ENCODE peak calls at places on chromosome 6, in nine cellular contexts. O is H7; Y is lung; M is heart left ventricle; B is SJSA1; U is mesendoderm; A is CD4-positive, alpha-beta T cell; J is gastrocnemius medialis; R is psoas muscle. C is an unnamed sample. For H3K27me3, the result is how much of the 10 kb centered on the place peaks cover.

GRCh38 chr6:27096834-27097511 is 150.5 kb upstream of the PRSS16 start:
- DNase-seq in O (peak), Y (peak), M (peak), B (peak), U (peak), A (no peak), J (no peak), R (peak), C (peak)

GRCh38 chr6:144675231-144675861 is 390.2 kb downstream of the UTRN start:
- DNase-seq in O (no peak), Y (peak), M (no peak), B (no peak), U (no peak), A (no peak), J (peak), R (peak), C (no peak)

GRCh38 chr6:143823463-143824006 is 19.6 kb upstream of the LTV1 start:
- DNase-seq in O (no peak), Y (no peak), M (no peak), B (no peak), U (no peak), A (no peak), J (no peak), R (no peak), C (no peak)

GRCh38 chr6:128919831-128920230 is 36.9 kb downstream of the LAMA2 start:
- DNase-seq in O (no peak), Y (no peak), M (no peak), B (no peak), U (no peak), A (no peak), J (no peak), R (no peak), C (no peak)

GRCh38 chr6:113375950-113376846 is 480.9 kb upstream of the MARCKS start:
- DNase-seq in O (no peak), Y (no peak), M (no peak), B (peak), U (peak), A (no peak), J (no peak), R (no peak), C (no peak)

GRCh38 chr6:56278186-56278585 is 30.8 kb upstream of the COL21A1 start:
- DNase-seq in O (peak), Y (no peak), M (no peak), B (no peak), U (peak), A (no peak), J (no peak), R (no peak), C (no peak)

GRCh38 chr6:118202517-118202916 is 295.5 kb downstream of the SLC35F1 start:
- DNase-seq in O (no peak), Y (no peak), M (no peak), B (no peak), U (no peak), A (no peak), J (no peak), R (no peak), C (no peak)

GRCh38 chr6:160798625-160799024 is 96.6 kb downstream of the PLG start:
- DNase-seq in O (no peak), Y (no peak), M (no peak), B (no peak), U (peak), A (no peak), J (no peak), R (no peak), C (no peak)

GRCh38 chr6:112480551-112480950 is 133.4 kb downstream of the RFPL4B start:
- DNase-seq in O (no peak), Y (no peak), M (no peak), B (no peak), U (no peak), A (no peak), J (no peak), R (no peak), C (no peak)

GRCh38 chr6:31663961-31664789 is 622 bp downstream of the GPANK1 start:
- DNase-seq in O (peak), Y (no peak), M (peak), B (peak), U (peak), A (no peak), J (peak), R (peak), C (no peak)

GRCh38 chr6:45448417-45449389 is 71.0 kb upstream of the SUPT3H start:
- DNase-seq in O (no peak), Y (no peak), M (no peak), B (no peak), U (no peak), A (no peak), J (no peak), R (no peak), C (no peak)

GRCh38 chr6:159692303-159693127 is 526 bp downstream of the SOD2 start:
- DNase-seq in O (no peak), Y (peak), M (peak), B (peak), U (peak), A (peak), J (peak), R (no peak), C (peak)

GRCh38 chr6:107152633-107153032 is 37.3 kb upstream of the BEND3 start:
- DNase-seq in O (no peak), Y (no peak), M (no peak), B (no peak), U (no peak), A (no peak), J (no peak), R (no peak), C (no peak)

GRCh38 chr6:68876792-68877493 is 241.9 kb downstream of the ADGRB3 start:
- DNase-seq in O (peak), Y (no peak), M (no peak), B (no peak), U (peak), A (no peak), J (no peak), R (no peak), C (no peak)

GRCh38 chr6:99522531-99522930 is 7.3 kb upstream of the USP45 start:
- DNase-seq in O (no peak), Y (no peak), M (no peak), B (no peak), U (peak), A (no peak), J (no peak), R (peak), C (no peak)

GRCh38 chr6:57316581-57317059 is 810 bp upstream of the PRIM2 start:
- DNase-seq in O (peak), Y (peak), M (peak), B (peak), U (peak), A (peak), J (peak), R (peak), C (peak)

GRCh38 chr6:153790881-153791473 is 248.1 kb upstream of the OPRM1 start:
- DNase-seq in O (peak), Y (no peak), M (no peak), B (no peak), U (peak), A (no peak), J (no peak), R (no peak), C (no peak)

DNA sequence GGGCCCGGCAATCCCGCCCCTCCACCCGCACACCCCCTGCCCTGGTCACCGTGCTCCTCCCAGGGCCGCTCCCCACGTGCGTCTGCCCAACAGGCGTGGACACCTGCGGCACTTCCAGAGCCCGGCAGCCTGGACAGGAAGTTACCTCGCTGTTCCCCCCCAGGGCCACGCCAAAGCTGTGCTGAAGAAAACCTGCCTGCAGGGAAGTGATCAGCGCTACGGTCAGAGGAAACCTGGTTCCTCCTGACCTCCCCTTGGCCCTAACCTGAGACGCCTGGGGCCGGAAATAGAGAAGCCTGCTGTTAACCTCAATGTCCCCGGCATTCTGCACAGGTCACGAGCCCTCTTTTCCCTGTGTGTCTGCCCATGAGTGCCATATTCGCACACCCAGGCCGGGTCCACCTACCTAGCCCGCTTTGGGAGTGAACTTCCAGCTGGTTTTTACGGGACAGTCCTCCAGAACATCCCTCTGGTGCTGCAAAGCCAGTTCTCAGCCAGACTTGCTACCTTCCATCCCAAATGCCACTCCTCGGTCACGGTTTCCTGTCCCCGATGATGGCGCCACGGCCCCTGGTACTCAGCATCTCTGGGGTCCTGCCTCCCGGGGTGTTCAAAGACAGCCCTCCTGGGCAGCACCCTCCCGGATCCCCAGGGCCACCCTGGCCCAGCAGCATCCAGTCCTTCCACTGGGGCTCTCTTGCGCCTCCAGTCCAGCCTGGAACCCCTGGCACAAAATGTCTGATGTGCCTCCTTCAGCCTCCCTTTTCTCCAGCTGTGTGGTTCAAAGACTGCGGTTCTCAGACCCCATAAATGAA is 12.0 kb upstream of the IRF4 start:
- DNase-seq in O (peak), Y (no peak), M (no peak), B (peak), U (no peak), A (no peak), J (no peak), R (no peak), C (peak)
- H3K27me3 ChIP-seq in O (under half), Y (under half), M (under half), B (under half), U (under half), A (under half), J (under half), R (under half), C (under half)

GRCh38 chr6:410555-411395 is 19.2 kb downstream of the IRF4 start:
- DNase-seq in O (no peak), Y (peak), M (no peak), B (no peak), U (no peak), A (no peak), J (no peak), R (no peak), C (no peak)

GRCh38 chr6:411402-412145 is 20.0 kb downstream of the IRF4 start:
- DNase-seq in O (no peak), Y (no peak), M (no peak), B (no peak), U (no peak), A (no peak), J (no peak), R (no peak), C (no peak)

GRCh38 chr6:412146-412886 is 20.8 kb downstream of the IRF4 start:
- DNase-seq in O (no peak), Y (no peak), M (no peak), B (no peak), U (no peak), A (no peak), J (no peak), R (no peak), C (no peak)

GRCh38 chr6:414447-414846 is 22.9 kb downstream of the IRF4 start:
- DNase-seq in O (no peak), Y (no peak), M (no peak), B (no peak), U (no peak), A (no peak), J (no peak), R (no peak), C (no peak)

DNA sequence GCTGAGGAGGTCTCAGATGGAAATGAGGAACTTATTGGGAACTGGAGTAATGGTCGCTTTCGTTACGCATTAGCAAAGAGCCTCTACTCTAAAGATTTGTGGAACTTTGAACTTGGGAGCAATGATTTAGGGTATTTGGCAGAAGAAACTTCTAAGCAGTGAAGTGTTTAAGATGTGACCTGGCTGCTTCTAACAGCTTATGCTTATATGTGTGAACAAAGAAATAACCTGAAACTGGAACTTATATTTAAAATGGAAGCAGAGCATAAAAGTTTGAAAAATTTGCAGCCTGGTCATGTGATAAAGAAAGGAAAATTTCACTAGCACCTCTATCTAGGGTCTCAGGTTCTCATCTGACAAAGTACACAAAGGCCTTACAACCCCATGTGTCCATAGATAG is 23.5 kb downstream of the IRF4 start:
- DNase-seq in O (no peak), Y (no peak), M (no peak), B (no peak), U (no peak), A (no peak), J (no peak), R (no peak), C (no peak)
- H3K27me3 ChIP-seq in O (under half), Y (under half), M (under half), B (under half), U (under half), A (under half), J (under half), R (under half), C (under half)

DNA sequence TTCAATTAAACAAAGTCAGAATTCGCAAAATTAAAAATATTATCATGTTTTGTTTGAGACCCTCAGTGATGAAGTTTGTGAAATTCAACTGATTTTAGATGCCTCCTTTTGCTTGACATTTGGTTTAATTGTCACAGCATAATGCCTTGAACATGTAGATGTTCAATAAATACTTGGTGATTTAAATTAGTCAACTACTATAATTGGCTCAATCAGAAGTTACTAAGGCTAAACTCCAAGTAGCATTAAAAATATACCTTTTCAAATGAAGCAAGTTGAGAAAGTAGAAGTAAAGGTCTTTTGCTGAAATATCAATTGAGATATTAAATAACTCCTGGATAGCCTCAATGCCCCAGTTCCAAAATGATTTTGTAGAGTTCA is 145.8 kb upstream of the AKIRIN2 start:
- DNase-seq in O (no peak), Y (no peak), M (no peak), B (no peak), U (no peak), A (no peak), J (no peak), R (no peak), C (no peak)
- H3K27me3 ChIP-seq in O (under half), Y (under half), M (under half), B (under half), U (under half), A (under half), J (under half), R (under half), C (under half)

DNA sequence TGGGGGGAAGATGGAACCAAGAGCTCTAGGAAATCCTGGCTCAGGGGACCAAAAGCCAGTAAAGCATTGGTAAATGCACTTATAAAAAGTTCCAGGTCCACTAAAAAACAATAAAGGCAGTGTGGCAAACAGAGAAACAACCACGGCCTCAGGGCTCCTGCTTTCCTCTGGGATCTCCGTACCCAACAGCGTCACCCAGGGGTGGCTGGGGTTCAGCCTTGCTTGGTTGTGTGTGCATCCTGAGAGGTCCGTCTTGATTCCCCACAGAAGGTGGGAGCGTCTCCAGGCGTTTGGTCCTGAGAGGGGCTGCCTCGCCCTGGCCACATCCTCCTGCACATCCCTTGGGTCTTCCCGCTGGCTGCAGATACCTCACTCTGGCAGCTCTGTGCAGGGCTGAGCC is 60.6 kb downstream of the SMOC2 start:
- DNase-seq in O (no peak), Y (no peak), M (no peak), B (no peak), U (no peak), A (no peak), J (no peak), R (no peak), C (no peak)
- H3K27me3 ChIP-seq in O (under half), Y (under half), M (under half), B (under half), U (under half), A (under half), J (under half), R (under half), C (under half)

C was measured in Peyer's patch.